ENCODE peak calls at places on chromosomes 13 and 19, in four cellular contexts. T is NCI-H1694; Y is activated T-helper 1 cell treated with anti-CD3 and anti-CD28 coated beads, Interleukin-12 subunit alpha, Interleukin-12 subunit beta, Interleukin-2, Interleukin-4 antibody, amounts not matched to agents 30 ng/mL and 10 ng/mL and 1 ng/mL, durations not matched to agents 14 hours and 24 hours and 36 hours; U is A673. B is an unnamed sample.

GRCh38 chr19:4732680-4733114 is 9.1 kb upstream of the DPP9 start:
- DNase-seq in T (peak), Y (peak), U (peak), B (peak)

GRCh38 chr19:12778020-12778904 is 2.9 kb upstream of the HOOK2 start:
- DNase-seq in T (peak), Y (peak), U (peak), B (no peak)

GRCh38 chr13:21453352-21454089 is 5.6 kb downstream of the ZDHHC20 start:
- DNase-seq in T (no peak), Y (no peak), U (no peak), B (no peak)

GRCh38 chr13:110280996-110281688 is 25.8 kb downstream of the COL4A1 start:
- DNase-seq in T (no peak), Y (no peak), U (no peak), B (no peak)

GRCh38 chr13:85709721-85710120 is 89.5 kb downstream of the SLITRK6 start:
- DNase-seq in T (no peak), Y (no peak), U (no peak), B (no peak)

GRCh38 chr13:98875146-98875729 is 102.6 kb downstream of the DOCK9 start:
- DNase-seq in T (no peak), Y (no peak), U (no peak), B (no peak)

GRCh38 chr19:9956956-9957355 is 20.6 kb upstream of the OLFM2 start:
- DNase-seq in T (no peak), Y (no peak), U (no peak), B (no peak)

GRCh38 chr13:40120288-40120687 is 464.8 kb downstream of the COG6 start:
- DNase-seq in T (no peak), Y (no peak), U (no peak), B (no peak)

GRCh38 chr13:99313473-99313872 is 6.3 kb upstream of the GPR183 start:
- DNase-seq in T (no peak), Y (no peak), U (no peak), B (no peak)

GRCh38 chr13:50670847-50671542 is 172.5 kb downstream of the DLEU7 start:
- DNase-seq in T (no peak), Y (no peak), U (no peak), B (no peak)

GRCh38 chr19:50906217-50906616 is 5.0 kb downstream of the KLK4 start:
- DNase-seq in T (no peak), Y (no peak), U (peak), B (no peak)

GRCh38 chr13:74825170-74825948 is 656.6 kb downstream of the TBC1D4 start:
- DNase-seq in T (no peak), Y (no peak), U (peak), B (no peak)

GRCh38 chr19:53156888-53157287 is 2.0 kb downstream of the ZNF347 start:
- DNase-seq in T (no peak), Y (no peak), U (no peak), B (no peak)

GRCh38 chr13:41681587-41681986 is 224.2 kb downstream of the RGCC start:
- DNase-seq in T (no peak), Y (no peak), U (no peak), B (no peak)

GRCh38 chr13:47865883-47866282 is 135.2 kb downstream of the SUCLA2 start:
- DNase-seq in T (no peak), Y (no peak), U (no peak), B (no peak)

GRCh38 chr19:55258476-55258827 is 365 bp downstream of the PPP6R1 start:
- DNase-seq in T (no peak), Y (peak), U (no peak), B (no peak)

GRCh38 chr13:32007494-32007893 is 24.1 kb upstream of the FRY start:
- DNase-seq in T (no peak), Y (no peak), U (no peak), B (no peak)

GRCh38 chr19:48489608-48490216 is 20.5 kb downstream of the CYTH2 start:
- DNase-seq in T (peak), Y (peak), U (peak), B (peak)

GRCh38 chr13:75196112-75196855 is 285.7 kb downstream of the TBC1D4 start:
- DNase-seq in T (peak), Y (no peak), U (no peak), B (no peak)

GRCh38 chr19:3849092-3849491 is 19.7 kb downstream of the ZFR2 start:
- DNase-seq in T (peak), Y (no peak), U (peak), B (peak)

GRCh38 chr19:27748551-27749152 is 1464.3 kb downstream of the UQCRFS1 start:
- DNase-seq in T (no peak), Y (no peak), U (no peak), B (no peak)

GRCh38 chr19:4839192-4839591 is 7.7 kb upstream of the TICAM1 start:
- DNase-seq in T (no peak), Y (no peak), U (no peak), B (no peak)

GRCh38 chr13:30442854-30443379 is 20.6 kb downstream of the UBE2L5 start:
- DNase-seq in T (no peak), Y (no peak), U (peak), B (no peak)

GRCh38 chr13:24254151-24254810 is 55.1 kb upstream of the C1QTNF9 start:
- DNase-seq in T (no peak), Y (peak), U (no peak), B (no peak)

GRCh38 chr19:45637890-45638667 is 1.1 kb downstream of the EML2 start:
- DNase-seq in T (no peak), Y (no peak), U (no peak), B (no peak)

GRCh38 chr19:44051654-44052402 is at the start of gene ZNF223:
- DNase-seq in T (peak), Y (no peak), U (peak), B (peak)

GRCh38 chr13:97548138-97548537 is 114.2 kb downstream of the RAP2A start:
- DNase-seq in T (no peak), Y (no peak), U (no peak), B (no peak)

GRCh38 chr19:3707868-3708206 is 347 bp upstream of the TJP3 start:
- DNase-seq in T (no peak), Y (no peak), U (no peak), B (no peak)

GRCh38 chr19:49894879-49895565 is 1.7 kb downstream of the IL4I1 start:
- DNase-seq in T (no peak), Y (no peak), U (no peak), B (no peak)

B was measured in stimulated activated CD8-positive, alpha-beta memory T cell treated with anti-CD3 and anti-CD28 coated beads, Interleukin-12 subunit alpha, Interleukin-12 subunit beta, amount 100 ng/mL, for 1 hour.